ENCODE peak calls at places on chromosomes 16 and 17, in eight cellular contexts. I is transverse colon, G is adrenal gland, V is GM12892, F is stomach, E is ovary, P is tibial nerve, H is testis. O is an unnamed sample.

GRCh38 chr17:72192409-72193192 is 71.8 kb downstream of the SOX9 start:
- DNase-seq in E (no peak), P (no peak), G (peak), V (no peak), F (no peak), I (no peak), H (peak), O (no peak)

GRCh38 chr16:88870608-88871348 is 4.3 kb upstream of the PABPN1L start:
- DNase-seq in G (no peak), E (no peak), F (no peak), P (no peak), H (no peak), V (no peak), I (peak), O (no peak)

GRCh38 chr16:81582655-81583441 is 138.2 kb downstream of the CMIP start:
- DNase-seq in P (no peak), E (no peak), H (peak), I (no peak), G (peak), F (no peak), V (no peak), O (no peak)

GRCh38 chr17:45301674-45302073 is 15.1 kb downstream of the MAP3K14 start:
- DNase-seq in F (no peak), G (no peak), E (no peak), V (no peak), P (no peak), I (no peak), H (no peak), O (no peak)

GRCh38 chr17:65438708-65439294 is 122.6 kb downstream of the AXIN2 start:
- DNase-seq in H (no peak), G (no peak), E (no peak), F (no peak), V (no peak), P (no peak), I (no peak), O (no peak)

GRCh38 chr16:4882261-4882632 is 35.0 kb downstream of the UBN1 start:
- DNase-seq in E (no peak), H (no peak), P (no peak), G (no peak), F (no peak), V (no peak), I (no peak), O (no peak)

GRCh38 chr17:28725166-28725659 is 820 bp downstream of the TLCD1 start:
- DNase-seq in G (no peak), E (no peak), H (no peak), F (no peak), V (no peak), I (no peak), P (no peak), O (no peak)

GRCh38 chr17:27553019-27553511 is 77.9 kb upstream of the LGALS9 start:
- DNase-seq in P (no peak), I (peak), E (no peak), G (no peak), V (no peak), H (no peak), F (no peak), O (no peak)

GRCh38 chr16:21283521-21284289 is 5.6 kb upstream of the CRYM start:
- DNase-seq in E (peak), F (peak), P (peak), I (peak), V (no peak), H (peak), G (no peak), O (no peak)

GRCh38 chr16:14505846-14506245 is 124.2 kb downstream of the PARN start:
- DNase-seq in F (no peak), G (no peak), H (no peak), I (no peak), V (no peak), P (no peak), E (no peak), O (no peak)

GRCh38 chr17:5797447-5797846 is 213.1 kb upstream of the NLRP1 start:
- DNase-seq in E (no peak), I (no peak), V (no peak), G (no peak), P (no peak), H (no peak), F (no peak), O (no peak)

GRCh38 chr17:82399601-82400101 is 18.5 kb upstream of the HEXD start:
- DNase-seq in H (no peak), P (no peak), G (no peak), F (no peak), E (no peak), I (no peak), V (no peak), O (no peak)

GRCh38 chr17:80955078-80955477 is 36.6 kb upstream of the CHMP6 start:
- DNase-seq in F (no peak), P (no peak), V (no peak), I (no peak), G (peak), H (no peak), E (peak), O (no peak)

GRCh38 chr16:86089986-86090385 is 191.0 kb downstream of the IRF8 start:
- DNase-seq in P (no peak), G (no peak), E (no peak), I (no peak), V (peak), H (no peak), F (no peak), O (no peak)

GRCh38 chr16:76676356-76676755 is 399.2 kb downstream of the CNTNAP4 start:
- DNase-seq in I (no peak), H (no peak), F (no peak), P (no peak), E (no peak), V (no peak), G (no peak), O (no peak)

GRCh38 chr17:29359777-29360176 is 30.4 kb upstream of the TAOK1 start:
- DNase-seq in E (no peak), V (no peak), I (no peak), G (no peak), P (no peak), F (no peak), H (no peak), O (no peak)

GRCh38 chr17:5055543-5055942 is 20.3 kb upstream of the SLC52A1 start:
- DNase-seq in F (no peak), G (no peak), E (no peak), V (no peak), P (no peak), I (no peak), H (peak), O (no peak)

GRCh38 chr17:70552230-70552981 is 383.1 kb downstream of the KCNJ2 start:
- DNase-seq in F (no peak), P (no peak), V (no peak), G (no peak), I (no peak), H (no peak), E (no peak), O (no peak)

GRCh38 chr16:81633147-81633619 is 145.9 kb upstream of the PLCG2 start:
- DNase-seq in F (no peak), G (no peak), I (no peak), E (no peak), P (no peak), H (no peak), V (no peak), O (no peak)

GRCh38 chr16:17983847-17984639 is 352.5 kb downstream of the NPIPA8 start:
- DNase-seq in V (no peak), P (no peak), E (no peak), F (no peak), H (no peak), G (no peak), I (no peak), O (no peak)
- TF ChIP-seq POLR2A in V (no peak), P (no peak), E (no peak), F (no peak), H (no peak), G (no peak), I (no peak), O (no peak)

DNA sequence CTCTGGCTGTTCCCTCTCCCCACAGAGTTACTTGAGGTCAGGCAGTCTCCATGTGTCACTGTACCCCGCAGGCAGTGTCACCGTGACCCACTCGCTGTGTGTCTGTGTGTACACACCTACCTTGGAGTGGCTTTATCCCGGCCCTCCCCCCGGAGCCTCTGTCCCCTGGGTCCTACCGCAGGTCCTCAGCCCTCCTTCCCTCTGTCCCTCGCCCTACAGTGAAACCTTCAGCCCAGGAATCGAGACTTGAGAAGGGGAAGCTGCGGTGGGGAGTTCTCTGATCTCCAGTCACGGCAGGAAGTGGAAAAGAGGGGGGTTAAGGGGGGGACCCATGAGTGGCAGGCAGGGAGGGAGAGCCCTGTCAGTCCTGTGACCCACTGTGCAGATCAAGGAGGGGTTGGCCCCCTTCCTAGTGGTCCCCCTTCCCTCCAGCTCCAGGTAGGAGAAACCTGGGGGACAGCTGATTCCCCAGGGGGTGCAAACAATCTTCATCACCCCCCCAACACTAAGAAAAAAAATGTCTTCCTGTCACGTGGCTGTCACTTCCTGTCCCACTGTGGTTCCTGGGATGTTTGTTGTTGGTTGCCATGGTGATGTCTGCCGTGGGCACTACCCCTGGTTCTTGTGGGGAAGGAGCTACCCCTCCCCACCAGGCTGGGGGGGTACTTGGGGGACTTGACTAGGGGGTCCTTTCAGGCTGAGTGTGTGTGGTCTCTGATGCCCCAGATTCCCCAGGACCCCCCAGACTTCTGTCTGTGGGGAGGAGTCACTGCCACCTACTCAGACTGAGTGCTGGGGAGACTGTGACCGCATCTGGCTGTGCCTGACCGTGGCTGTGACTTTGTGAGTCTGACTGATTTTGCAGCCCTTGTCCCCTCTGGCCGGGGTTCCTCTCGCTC is 13.7 kb downstream of the RARA start:
- DNase-seq in I (peak), P (no peak), F (peak), E (peak), H (peak), V (peak), G (peak), O (peak)
- TF ChIP-seq POLR2A in I (peak), P (no peak), F (no peak), E (no peak), H (no peak), V (peak), G (peak), O (peak)

GRCh38 chr17:38747385-38748328 is 479 bp downstream of the PCGF2 start:
- DNase-seq in E (peak), V (peak), F (no peak), H (no peak), I (peak), P (no peak), G (peak), O (no peak)
- TF ChIP-seq POLR2A in E (peak), V (no peak), F (no peak), H (no peak), I (no peak), P (no peak), G (no peak), O (no peak)

DNA sequence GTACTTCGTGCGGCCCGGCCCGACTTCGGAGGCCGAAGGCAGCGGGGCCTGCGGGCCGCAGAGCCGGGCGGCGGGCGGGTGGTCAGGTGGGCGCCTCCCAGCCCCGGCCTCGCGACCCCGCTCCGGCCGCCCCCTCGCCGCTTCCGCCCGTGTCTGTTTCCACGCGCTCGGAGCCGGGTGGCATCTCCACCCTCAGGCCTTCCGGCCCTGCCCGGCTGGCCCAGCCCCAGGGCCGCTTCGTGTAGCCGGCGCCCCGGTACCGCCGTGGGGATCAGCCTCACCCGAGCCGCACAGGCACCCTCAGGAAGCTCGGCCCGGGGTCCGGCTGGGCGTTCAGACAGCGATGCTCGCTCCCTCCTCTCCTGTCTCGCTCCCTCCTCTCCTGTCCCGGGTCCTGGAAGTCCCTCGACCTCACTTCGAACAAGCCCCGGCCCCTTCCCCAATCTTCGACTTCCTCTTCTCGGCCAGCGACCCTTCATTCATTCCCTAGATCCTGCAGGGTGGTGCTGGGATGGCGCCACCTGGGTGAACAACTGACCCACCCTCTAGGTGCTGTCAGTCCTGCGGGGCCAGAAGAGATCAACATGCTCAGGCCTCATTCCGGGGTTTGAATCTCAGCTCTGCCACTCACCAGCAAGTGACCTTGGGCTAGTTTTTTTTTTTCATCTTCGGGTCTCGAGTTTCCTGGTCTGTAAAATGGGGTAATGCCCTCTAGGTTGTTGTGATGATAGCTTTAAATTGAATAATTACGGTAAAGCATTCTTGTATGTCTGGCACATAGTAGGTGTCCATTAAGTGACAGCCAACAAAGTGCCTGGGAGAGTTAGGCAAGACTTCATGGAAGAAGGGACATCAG is 611 bp downstream of the VPS4A start:
- DNase-seq in F (peak), I (peak), V (peak), E (no peak), H (peak), G (peak), P (no peak), O (no peak)
- TF ChIP-seq POLR2A in F (no peak), I (no peak), V (no peak), E (no peak), H (no peak), G (no peak), P (no peak), O (no peak)

DNA sequence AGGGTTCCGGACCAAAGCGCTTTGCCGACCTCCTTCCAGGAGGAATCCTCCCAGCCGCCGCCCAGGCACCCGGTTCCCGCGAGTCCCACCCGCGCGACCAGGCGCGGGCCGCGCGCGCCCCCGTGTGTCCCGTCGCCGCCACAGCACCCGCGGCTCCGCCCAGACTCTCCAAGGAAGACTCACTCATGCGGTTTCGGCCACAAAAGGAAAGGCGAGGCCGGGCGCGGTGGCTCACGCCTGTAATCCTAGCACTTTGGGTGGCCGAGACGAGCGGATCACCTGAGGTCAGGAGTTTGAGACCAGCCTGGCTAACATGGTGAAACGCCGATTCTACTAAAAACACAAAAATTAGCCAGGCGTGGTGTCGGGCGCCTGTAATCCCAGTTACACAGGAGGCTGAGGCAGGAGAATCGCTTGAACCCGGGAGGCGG is 3.5 kb upstream of the PKMYT1 start:
- DNase-seq in I (peak), G (peak), E (peak), P (peak), H (peak), F (peak), V (peak), O (no peak)
- TF ChIP-seq POLR2A in I (no peak), G (no peak), E (no peak), P (no peak), H (no peak), F (no peak), V (no peak), O (no peak)

GRCh38 chr17:36594626-36595401 is 3.1 kb downstream of the DHRS11 start:
- DNase-seq in P (no peak), G (no peak), V (no peak), E (no peak), I (peak), F (no peak), H (no peak), O (no peak)

GRCh38 chr17:36592316-36592710 is 634 bp downstream of the DHRS11 start:
- DNase-seq in E (peak), P (no peak), H (no peak), I (peak), V (no peak), F (no peak), G (no peak), O (no peak)

GRCh38 chr17:36591434-36592315 is at the start of gene DHRS11:
- DNase-seq in I (peak), V (peak), G (peak), E (peak), F (peak), H (peak), P (peak), O (no peak)

GRCh38 chr17:36592711-36593321 is 1.1 kb downstream of the DHRS11 start:
- DNase-seq in E (no peak), V (no peak), F (no peak), I (peak), G (no peak), P (no peak), H (no peak), O (no peak)

DNA sequence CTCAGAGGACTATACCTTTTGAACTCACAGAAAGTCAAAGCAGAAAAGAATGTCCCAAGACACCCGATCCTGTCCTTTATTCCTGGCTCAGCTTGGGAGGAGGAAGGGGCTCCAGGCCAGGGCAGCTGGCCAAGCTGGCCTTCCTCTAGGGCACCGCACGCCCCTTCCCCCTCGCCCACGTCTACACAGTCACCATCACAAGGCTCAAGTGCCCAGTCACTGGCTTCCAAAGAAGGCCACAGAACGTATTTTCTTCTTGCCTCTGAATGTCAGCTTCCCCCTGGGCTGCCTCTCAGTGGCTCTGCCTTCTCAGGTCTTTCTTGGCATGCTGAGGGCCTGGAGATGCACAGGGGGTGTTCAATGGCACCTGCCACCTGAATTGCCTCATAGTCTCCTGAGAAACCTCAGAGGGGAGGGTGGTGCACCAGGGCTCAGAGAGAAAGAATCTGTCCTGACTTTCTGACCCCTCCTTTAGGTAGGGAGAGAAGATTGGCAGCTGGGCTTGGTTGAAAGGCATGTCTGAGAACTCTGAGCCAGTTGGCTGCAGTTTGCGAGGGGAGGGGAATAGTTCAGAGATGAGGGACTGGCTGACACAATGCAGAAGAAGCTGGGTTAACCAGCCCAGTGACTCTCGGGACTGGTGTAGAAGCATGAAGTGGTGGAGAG is 2.1 kb downstream of the DHRS11 start:
- DNase-seq in I (peak), F (no peak), E (no peak), P (no peak), G (no peak), V (no peak), H (no peak), O (no peak)
- TF ChIP-seq POLR2A in I (peak), F (no peak), E (no peak), P (no peak), G (no peak), V (no peak), H (no peak), O (no peak)

DNA sequence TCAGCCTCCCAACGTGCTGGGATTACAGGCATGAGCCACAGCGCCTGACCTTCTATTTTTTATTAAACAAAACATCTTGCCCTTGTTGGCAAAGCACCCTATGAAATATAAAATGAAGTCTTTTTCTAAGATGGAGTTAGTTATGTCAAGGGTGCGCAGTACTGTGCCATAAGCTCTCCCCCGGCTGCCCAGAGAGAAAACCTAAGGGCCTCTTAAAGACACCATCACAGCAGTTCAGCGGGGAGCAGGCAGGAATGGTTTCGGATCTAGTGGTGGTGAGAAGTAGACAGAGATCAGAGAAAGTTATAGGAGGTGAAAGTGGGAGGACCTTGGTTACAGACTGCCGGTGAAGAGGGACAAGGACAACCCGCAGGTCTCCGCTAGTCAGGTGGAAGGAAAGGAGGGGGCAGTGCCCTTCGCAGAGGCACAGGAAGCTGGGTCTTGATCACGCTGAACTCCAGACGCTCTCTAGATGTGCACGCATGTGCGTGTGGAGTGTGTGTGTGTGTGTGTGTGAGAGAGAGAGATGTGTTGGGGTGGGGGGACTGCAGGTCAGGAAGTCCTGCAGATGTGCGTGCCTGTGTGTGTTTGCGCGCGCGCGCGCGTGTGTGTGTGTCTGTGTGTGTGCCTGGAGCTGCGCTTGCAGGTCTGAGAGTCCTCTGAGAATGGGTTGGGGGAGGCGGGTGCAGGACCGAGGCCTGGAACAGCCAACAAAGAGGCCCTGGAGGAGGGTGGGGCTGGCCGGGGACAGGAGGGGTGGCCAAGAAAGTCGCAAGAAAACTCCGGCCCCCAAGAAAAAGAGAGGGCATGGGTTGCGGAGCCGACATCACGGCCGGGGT is 748 bp upstream of the CMTM3 start:
- DNase-seq in H (peak), I (peak), P (peak), E (peak), F (peak), G (peak), V (peak), O (no peak)
- TF ChIP-seq POLR2A in H (no peak), I (peak), P (peak), E (no peak), F (no peak), G (no peak), V (peak), O (no peak)

GRCh38 chr17:56887552-56888467 is 26.0 kb downstream of the TRIM25 start:
- DNase-seq in F (peak), V (no peak), H (no peak), P (no peak), G (no peak), I (peak), E (no peak), O (no peak)
- TF ChIP-seq POLR2A in F (no peak), V (peak), H (no peak), P (no peak), G (no peak), I (no peak), E (no peak), O (no peak)

O was measured in esophagus squamous epithelium.